ENCODE peak calls at places on chromosome 12, in four cellular contexts. R is HCT116, W is SK-N-SH, G is K562. E is an unnamed sample.

GRCh38 chr12:67534671-67535070 is 113.9 kb upstream of the DYRK2 start:
- DNase-seq in R (no peak), W (no peak), G (no peak), E (no peak)

GRCh38 chr12:104282109-104282508 is 21.4 kb upstream of the EID3 start:
- DNase-seq in R (no peak), W (no peak), G (no peak), E (no peak)

GRCh38 chr12:14946856-14947255 is 8.5 kb upstream of the ERP27 start:
- DNase-seq in R (no peak), W (no peak), G (no peak), E (no peak)

GRCh38 chr12:50547742-50548141 is 43.0 kb downstream of the DIP2B start:
- DNase-seq in R (no peak), W (no peak), G (no peak), E (no peak)

GRCh38 chr12:57726884-57727757 is 11.4 kb downstream of the AGAP2 start:
- DNase-seq in R (no peak), W (no peak), G (no peak), E (no peak)

GRCh38 chr12:101806280-101806679 is 24.5 kb downstream of the GNPTAB start:
- DNase-seq in R (no peak), W (no peak), G (no peak), E (no peak)

GRCh38 chr12:103333676-103334075 is 162.1 kb downstream of the C12orf42 start:
- DNase-seq in R (no peak), W (no peak), G (no peak), E (no peak)

GRCh38 chr12:81079280-81080076 is 1.6 kb downstream of the ACSS3 start:
- DNase-seq in R (no peak), W (no peak), G (no peak), E (peak)

GRCh38 chr12:76455582-76456345 is 103.8 kb downstream of the OSBPL8 start:
- DNase-seq in R (peak), W (peak), G (peak), E (peak)

GRCh38 chr12:110431957-110432587 is 18.1 kb downstream of the ARPC3 start:
- DNase-seq in R (no peak), W (no peak), G (no peak), E (no peak)

GRCh38 chr12:4763549-4763948 is 43.3 kb downstream of the GALNT8 start:
- DNase-seq in R (peak), W (peak), G (peak), E (peak)

GRCh38 chr12:19819231-19819630 is 379.9 kb downstream of the AEBP2 start:
- DNase-seq in R (no peak), W (no peak), G (no peak), E (no peak)

GRCh38 chr12:111546758-111547383 is 52.2 kb downstream of the ATXN2 start:
- DNase-seq in R (no peak), W (no peak), G (no peak), E (no peak)

GRCh38 chr12:87266305-87266704 is 762.9 kb downstream of the C12orf50 start:
- DNase-seq in R (no peak), W (no peak), G (no peak), E (peak)

GRCh38 chr12:21324551-21324950 is 10.2 kb downstream of the SLCO1A2 start:
- DNase-seq in R (no peak), W (no peak), G (no peak), E (no peak)

GRCh38 chr12:82627799-82628198 is 58.9 kb upstream of the TMTC2 start:
- DNase-seq in R (peak), W (peak), G (no peak), E (peak)

GRCh38 chr12:44817687-44818086 is 58.4 kb downstream of the NELL2 start:
- DNase-seq in R (no peak), W (no peak), G (no peak), E (no peak)

GRCh38 chr12:66103011-66103913 is 27.3 kb downstream of the LLPH start:
- DNase-seq in R (peak), W (no peak), G (peak), E (no peak)

GRCh38 chr12:17334784-17335183 is 728.8 kb upstream of the LMO3 start:
- DNase-seq in R (no peak), W (no peak), G (no peak), E (no peak)

GRCh38 chr12:88931598-88931997 is 351.3 kb upstream of the KITLG start:
- DNase-seq in R (peak), W (peak), G (no peak), E (peak)

GRCh38 chr12:67593041-67593870 is 55.3 kb upstream of the DYRK2 start:
- DNase-seq in R (peak), W (no peak), G (no peak), E (no peak)

GRCh38 chr12:11847539-11847938 is 198.1 kb downstream of the ETV6 start:
- DNase-seq in R (no peak), W (no peak), G (no peak), E (no peak)

GRCh38 chr12:104285740-104286537 is 17.6 kb upstream of the EID3 start:
- DNase-seq in R (peak), W (no peak), G (no peak), E (no peak)

GRCh38 chr12:119036878-119037493 is 55.6 kb downstream of the SRRM4 start:
- DNase-seq in R (no peak), W (peak), G (peak), E (peak)

GRCh38 chr12:113724703-113725556 is 241.2 kb downstream of the RBM19 start:
- DNase-seq in R (no peak), W (peak), G (peak), E (no peak)

GRCh38 chr12:96183734-96184370 is 10.3 kb upstream of the ELK3 start:
- DNase-seq in R (no peak), W (no peak), G (peak), E (no peak)

GRCh38 chr12:113422030-113422900 is at the start of gene SDSL:
- DNase-seq in R (peak), W (peak), G (peak), E (peak)

GRCh38 chr12:66629138-66629880 is 49.6 kb downstream of the GRIP1 start:
- DNase-seq in R (no peak), W (no peak), G (no peak), E (peak)

GRCh38 chr12:54371328-54372112 is 7.2 kb upstream of the GPR84 start:
- DNase-seq in R (no peak), W (peak), G (no peak), E (no peak)

GRCh38 chr12:9049520-9050133 is 60.3 kb downstream of the KLRG1 start:
- DNase-seq in R (peak), W (peak), G (peak), E (peak)

GRCh38 chr12:125892276-125892675 is 827.0 kb downstream of the AACS start:
- DNase-seq in R (no peak), W (no peak), G (no peak), E (no peak)

GRCh38 chr12:27436029-27436428 is 10.5 kb upstream of the SMCO2 start:
- DNase-seq in R (no peak), W (no peak), G (no peak), E (peak)

GRCh38 chr12:47783024-47783755 is 10.2 kb downstream of the SLC48A1 start:
- DNase-seq in R (no peak), W (no peak), G (no peak), E (no peak)

GRCh38 chr12:120404271-120404670 is 33.6 kb upstream of the COX6A1 start:
- DNase-seq in R (no peak), W (peak), G (no peak), E (no peak)

GRCh38 chr12:120402217-120402616 is 33.3 kb upstream of the MSI1 start:
- DNase-seq in R (no peak), W (peak), G (no peak), E (no peak)

GRCh38 chr12:120397827-120398563 is 29.0 kb upstream of the MSI1 start:
- DNase-seq in R (no peak), W (no peak), G (no peak), E (no peak)

GRCh38 chr12:120394483-120395367 is 25.8 kb upstream of the MSI1 start:
- DNase-seq in R (no peak), W (no peak), G (no peak), E (no peak)

DNA sequence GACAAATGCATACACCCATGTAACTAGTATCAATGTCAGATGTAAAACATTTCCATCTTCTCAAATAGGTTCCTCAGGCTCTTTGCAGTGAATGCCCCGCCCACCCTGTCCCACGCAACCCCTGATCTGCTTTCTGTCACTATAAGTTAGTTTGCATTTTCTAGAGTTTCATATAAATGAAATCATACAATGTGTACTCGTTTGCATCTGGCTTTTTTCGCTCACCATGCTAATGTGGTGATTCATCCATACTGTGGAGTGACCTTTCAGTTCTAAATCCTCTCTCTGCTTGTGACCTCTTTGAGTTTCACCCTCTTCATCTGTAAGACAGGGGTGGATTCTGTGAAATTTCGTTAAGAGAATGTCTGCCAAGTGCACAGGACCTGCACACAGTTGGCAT is 30.6 kb upstream of the MSI1 start:
- DNase-seq in R (no peak), W (no peak), G (no peak), E (no peak)
- TF ChIP-seq JUND in R (no peak), W (peak), G (no peak), E (no peak)

GRCh38 chr12:52515927-52516831 is 4.0 kb downstream of the KRT5 start:
- DNase-seq in R (no peak), W (no peak), G (no peak), E (no peak)

GRCh38 chr12:52515319-52515646 is 4.9 kb downstream of the KRT5 start:
- DNase-seq in R (no peak), W (no peak), G (no peak), E (no peak)

GRCh38 chr12:52518574-52519469 is 1.4 kb downstream of the KRT5 start:
- DNase-seq in R (no peak), W (no peak), G (no peak), E (no peak)

GRCh38 chr12:52517888-52518287 is 2.3 kb downstream of the KRT5 start:
- DNase-seq in R (no peak), W (no peak), G (no peak), E (no peak)

GRCh38 chr12:52517005-52517835 is 3.0 kb downstream of the KRT5 start:
- DNase-seq in R (no peak), W (no peak), G (no peak), E (no peak)
- TF ChIP-seq MAX in R (no peak), W (no peak), G (no peak), E (no peak)

GRCh38 chr12:122834229-122834920 is 882 bp upstream of the HIP1R start:
- DNase-seq in R (peak), W (peak), G (peak), E (peak)

GRCh38 chr12:122836027-122836921 is 1.0 kb downstream of the HIP1R start:
- DNase-seq in R (no peak), W (peak), G (peak), E (peak)

GRCh38 chr12:122837306-122838265 is 2.3 kb downstream of the HIP1R start:
- DNase-seq in R (no peak), W (no peak), G (peak), E (peak)

GRCh38 chr12:122835693-122836026 is 403 bp downstream of the HIP1R start:
- DNase-seq in R (no peak), W (peak), G (peak), E (no peak)

GRCh38 chr12:122834921-122835692 is at the start of gene HIP1R:
- DNase-seq in R (peak), W (peak), G (peak), E (no peak)
- TF ChIP-seq ELF1 in R (no peak), W (no peak), G (no peak), E (no peak)

DNA sequence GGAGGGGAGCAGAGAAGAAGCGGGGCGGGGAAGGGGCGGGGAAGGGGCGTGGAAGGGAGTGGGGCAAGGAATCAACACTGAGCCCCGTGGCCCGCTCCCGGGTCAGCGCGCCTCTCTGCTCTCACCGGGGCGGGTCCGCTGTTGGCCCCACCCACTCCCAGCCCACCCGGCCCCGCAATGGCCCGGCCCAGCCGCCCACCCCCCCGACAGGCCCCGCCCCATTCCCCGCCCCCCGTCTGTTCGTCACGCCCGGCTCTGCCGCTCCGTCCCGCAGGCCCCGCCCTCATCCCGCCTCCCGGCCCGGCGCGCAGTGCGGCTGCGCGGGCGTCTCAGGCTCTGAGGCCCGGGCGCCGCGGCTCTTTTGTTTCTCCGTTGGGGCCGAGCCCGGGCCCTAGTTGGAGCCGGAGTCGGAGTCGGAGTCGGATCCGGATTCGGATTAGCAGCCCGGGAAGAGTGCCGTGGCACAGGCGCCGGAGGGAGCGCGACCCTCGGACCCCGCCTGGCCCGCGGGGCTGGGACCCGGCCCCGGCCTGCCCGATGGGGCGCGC is at the start of gene ULK1:
- DNase-seq in R (peak), W (peak), G (peak), E (peak)
- TF ChIP-seq JUND in R (no peak), W (no peak), G (no peak), E (no peak)

DNA sequence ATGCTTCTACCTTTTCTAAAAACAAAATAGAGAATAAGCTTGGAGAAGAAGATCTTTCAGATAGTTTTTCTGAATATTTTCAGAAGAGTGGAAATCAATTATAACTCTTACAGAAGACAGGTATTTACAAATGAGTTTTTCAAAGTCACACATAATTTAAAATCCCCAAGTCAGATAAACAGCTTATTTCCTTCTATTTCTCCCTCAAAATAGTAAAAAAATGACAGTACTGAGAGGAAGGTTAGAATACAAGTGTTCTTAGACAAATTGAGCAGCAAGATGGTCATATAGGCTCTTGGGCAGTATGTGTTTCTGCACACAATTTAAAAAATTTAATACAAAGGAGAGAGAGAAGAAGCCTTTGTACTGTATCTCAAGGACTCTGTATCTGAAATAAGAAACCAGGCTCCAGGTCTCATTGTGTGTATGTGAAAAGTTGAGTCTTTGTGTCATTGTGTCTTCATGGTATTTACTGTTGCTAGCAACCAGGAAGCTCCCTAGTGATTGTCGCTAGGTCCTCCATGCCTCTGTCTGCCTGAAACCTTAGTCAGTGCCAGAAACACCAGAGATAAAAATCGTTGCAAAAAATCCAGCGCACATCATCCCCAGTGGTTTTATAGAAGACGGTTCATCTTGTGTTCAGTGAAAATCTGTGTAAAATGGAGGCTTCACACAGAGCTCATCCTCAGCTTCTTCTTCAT is 12.9 kb upstream of the TUBA1A start:
- DNase-seq in R (no peak), W (peak), G (peak), E (no peak)
- TF ChIP-seq MAX in R (no peak), W (no peak), G (no peak), E (no peak)

E was measured in HepG2.